ENCODE peak calls at places on chromosomes 7 and 10, in six cellular contexts. U, X, S, M, W and J are unnamed samples.

GRCh38 chr10:100009283-100009792 is 409 bp downstream of the DNMBP start:
- DNase-seq in U (peak; percentile 70), X (no peak), S (peak; percentile 56), M (no peak), W (no peak), J (no peak)

GRCh38 chr7:39465055-39465929 is 100.9 kb upstream of the YAE1 start:
- DNase-seq in U (peak; percentile 51), X (peak; percentile 7), S (peak; percentile 84), M (peak; percentile 31), W (peak; percentile 7), J (peak; percentile 25)

GRCh38 chr7:6272481-6273323 is at the start of gene CYTH3:
- DNase-seq in U (peak; percentile 82), X (peak; percentile 57), S (peak; percentile 76), M (no peak), W (no peak), J (peak; percentile 34)

GRCh38 chr7:84997626-84998025 is 189.2 kb downstream of the SEMA3D start:
- DNase-seq in U (no peak), X (no peak), S (no peak), M (no peak), W (no peak), J (no peak)

GRCh38 chr10:119189811-119190282 is 11.2 kb upstream of the PRDX3 start:
- DNase-seq in U (no peak), X (no peak), S (peak; percentile 94), M (no peak), W (no peak), J (no peak)

GRCh38 chr7:45886931-45887667 is 1.2 kb upstream of the IGFBP1 start:
- DNase-seq in U (no peak), X (no peak), S (no peak), M (no peak), W (no peak), J (no peak)

GRCh38 chr7:134845461-134845860 is 66.0 kb downstream of the CALD1 start:
- DNase-seq in U (no peak), X (no peak), S (no peak), M (no peak), W (no peak), J (no peak)

GRCh38 chr10:60835005-60835404 is 56.7 kb downstream of the CDK1 start:
- DNase-seq in U (no peak), X (no peak), S (no peak), M (no peak), W (no peak), J (no peak)

GRCh38 chr7:78794101-78794500 is 659.4 kb downstream of the MAGI2 start:
- DNase-seq in U (no peak), X (no peak), S (peak; percentile 5), M (no peak), W (peak; percentile 62), J (no peak)

GRCh38 chr7:93923946-93924345 is 2.4 kb downstream of the GNG11 start:
- DNase-seq in U (no peak), X (no peak), S (no peak), M (no peak), W (no peak), J (no peak)
- H3K4me3 ChIP-seq in U (no peak overlapping the region), X (no peak overlapping the region), S (peak overlapping the region; percentile 75), M (peak overlapping the region; percentile 45), W (peak overlapping the region; percentile 1), J (peak overlapping the region; percentile 55)

GRCh38 chr7:2687881-2688318 is at the start of gene AMZ1:
- DNase-seq in U (no peak), X (no peak), S (no peak), M (no peak), W (no peak), J (no peak)
- H3K4me3 ChIP-seq in U (peak within 1 kb of the TSS; percentile 2), X (no peak within 1 kb of the TSS), S (no peak within 1 kb of the TSS), M (peak within 1 kb of the TSS; percentile 43), W (peak within 1 kb of the TSS; percentile 34), J (peak within 1 kb of the TSS; percentile 37)

DNA sequence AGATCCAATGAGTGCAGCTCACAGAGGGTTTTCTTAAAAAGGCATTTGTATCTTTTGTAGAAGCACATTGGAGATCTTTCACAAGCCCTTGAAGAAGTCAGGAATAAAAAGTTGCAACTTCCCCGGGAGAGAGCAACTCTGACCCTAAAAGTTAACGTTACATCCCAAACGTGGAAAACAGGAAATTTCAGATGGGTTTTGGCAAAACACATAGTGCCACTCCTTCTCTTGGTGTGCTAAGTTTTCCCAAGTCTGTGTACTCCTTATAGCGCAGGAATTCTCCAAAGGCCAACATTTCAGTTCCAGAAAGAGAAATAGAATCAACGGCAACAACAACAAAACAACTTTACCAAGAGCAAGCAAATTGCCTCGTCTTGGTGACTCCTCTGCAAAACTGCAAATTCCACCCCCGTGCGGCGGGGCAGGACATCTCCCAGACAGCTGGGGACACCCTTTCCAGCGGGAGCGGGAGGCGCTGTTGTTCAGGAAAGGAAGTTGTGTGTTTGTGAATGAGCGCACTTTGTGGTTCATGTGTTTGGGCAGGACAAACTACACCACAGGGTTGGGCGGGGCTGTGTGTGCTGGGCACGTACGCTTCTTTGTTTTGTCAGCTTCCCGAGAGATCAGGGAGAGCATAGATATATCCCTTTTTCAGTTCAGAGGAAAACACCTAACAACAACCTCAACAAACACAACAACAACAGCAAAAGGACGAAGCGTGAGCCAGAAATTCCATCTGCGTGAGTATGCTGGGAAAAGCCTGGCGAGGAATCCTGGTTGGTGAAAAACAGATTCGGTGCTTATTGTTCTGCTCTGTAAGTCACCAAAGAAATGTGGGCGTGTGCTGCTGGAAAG is 294.7 kb upstream of the PITRM1 start:
- DNase-seq in U (peak; percentile 68), X (no peak), S (peak; percentile 94), M (peak; percentile 97), W (peak; percentile 68), J (peak; percentile 90)
- H3K4me3 ChIP-seq in U (no peak overlapping the region), X (no peak overlapping the region), S (peak overlapping the region; percentile 43), M (no peak overlapping the region), W (peak overlapping the region; percentile 27), J (peak overlapping the region; percentile 9)

GRCh38 chr10:84213076-84213475 is 12.3 kb downstream of the LRIT2 start:
- DNase-seq in U (no peak), X (no peak), S (no peak), M (no peak), W (no peak), J (no peak)

GRCh38 chr10:84214612-84215235 is 10.6 kb downstream of the LRIT2 start:
- DNase-seq in U (peak; percentile 54), X (no peak), S (peak; percentile 9), M (no peak), W (no peak), J (no peak)

GRCh38 chr10:84211566-84211965 is 13.8 kb downstream of the LRIT2 start:
- DNase-seq in U (no peak), X (no peak), S (no peak), M (no peak), W (no peak), J (no peak)

GRCh38 chr10:84212015-84212414 is 13.3 kb downstream of the LRIT2 start:
- DNase-seq in U (no peak), X (no peak), S (no peak), M (no peak), W (no peak), J (no peak)

DNA sequence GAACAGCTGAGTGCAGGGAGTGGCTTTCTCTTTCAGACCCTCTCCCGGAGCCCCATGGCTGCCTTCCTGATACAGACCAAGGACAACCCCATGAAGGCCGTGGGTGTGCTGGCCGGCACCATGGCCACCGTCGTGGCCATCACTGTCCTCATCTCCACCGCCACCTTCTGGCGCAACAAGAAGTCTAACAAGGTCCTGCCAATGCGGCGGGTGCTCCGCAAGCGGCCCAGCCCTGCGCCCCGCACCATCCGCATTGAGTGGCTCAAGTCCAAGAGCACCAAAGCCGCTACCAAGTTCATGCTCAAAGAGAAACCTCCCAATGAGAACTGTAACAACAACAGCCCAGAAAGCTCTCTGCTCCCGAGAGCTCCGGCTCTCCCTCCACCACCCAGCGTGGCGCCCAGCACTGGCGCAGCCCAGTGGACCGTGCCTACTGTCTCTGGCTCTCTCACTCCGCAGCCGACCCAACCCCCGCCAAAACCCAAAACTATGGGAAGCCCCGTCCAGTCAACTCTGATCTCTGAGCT is 11.2 kb downstream of the LRIT2 start:
- DNase-seq in U (no peak), X (no peak), S (no peak), M (no peak), W (no peak), J (no peak)
- H3K4me3 ChIP-seq in U (no peak overlapping the region), X (no peak overlapping the region), S (no peak overlapping the region), M (no peak overlapping the region), W (no peak overlapping the region), J (no peak overlapping the region)

GRCh38 chr10:34739915-34740314 is 75.2 kb downstream of the PARD3 start:
- DNase-seq in U (peak; percentile 64), X (no peak), S (peak; percentile 89), M (peak; percentile 80), W (no peak), J (peak; percentile 83)
- H3K4me3 ChIP-seq in U (no peak overlapping the region), X (no peak overlapping the region), S (peak overlapping the region; percentile 24), M (no peak overlapping the region), W (peak overlapping the region; percentile 29), J (peak overlapping the region; percentile 15)

DNA sequence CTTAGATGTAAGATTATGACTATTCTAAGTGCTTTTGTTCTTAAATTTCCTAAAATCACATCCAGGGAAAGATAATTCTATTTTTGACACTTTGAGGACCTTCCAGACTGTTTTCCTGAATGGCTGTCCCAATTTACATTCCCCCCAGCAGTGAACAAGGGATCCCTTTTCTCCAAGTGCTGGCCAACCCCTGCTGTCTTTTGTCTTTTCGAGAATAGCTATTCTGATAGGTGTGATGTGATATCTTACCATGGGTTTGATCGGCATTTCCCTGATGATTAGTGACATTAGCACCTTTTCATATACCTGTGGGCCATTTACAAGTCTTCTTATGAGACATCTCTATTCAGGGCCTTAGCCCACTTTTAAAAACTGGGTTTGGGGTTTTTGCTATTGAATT is 526.7 kb upstream of the FZD8 start:
- DNase-seq in U (no peak), X (no peak), S (no peak), M (no peak), W (no peak), J (no peak)
- H3K4me3 ChIP-seq in U (no peak overlapping the region), X (no peak overlapping the region), S (no peak overlapping the region), M (no peak overlapping the region), W (no peak overlapping the region), J (no peak overlapping the region)

GRCh38 chr10:78634389-78634815 is 434.4 kb upstream of the ZMIZ1 start:
- DNase-seq in U (no peak), X (no peak), S (peak; percentile 14), M (peak; percentile 26), W (no peak), J (no peak)
- H3K4me3 ChIP-seq in U (no peak overlapping the region), X (no peak overlapping the region), S (no peak overlapping the region), M (no peak overlapping the region), W (no peak overlapping the region), J (no peak overlapping the region)

GRCh38 chr10:70190581-70190980 is 20.3 kb upstream of the SAR1A start:
- DNase-seq in U (no peak), X (no peak), S (peak; percentile 36), M (no peak), W (no peak), J (no peak)
- H3K4me3 ChIP-seq in U (no peak overlapping the region), X (no peak overlapping the region), S (no peak overlapping the region), M (no peak overlapping the region), W (no peak overlapping the region), J (no peak overlapping the region)